ENCODE peak calls at places on chromosomes 3 and 15, in seven cellular contexts. One of them, this sample, is unnamed.
A peak's percentile ranks its signal among the peaks of the same experiment; 100 is the strongest.

GRCh38 chr15:86079491-86080266 is at the start of gene AGBL1:
- DNase-seq in GM20000: no peak
- DNase-seq in mucosa of descending colon: no peak
- DNase-seq in activated B cell treated with CpG ODN at 0.5 μM for 24 hours: no peak
- DNase-seq in cardiac muscle cell: no peak
- DNase-seq in progenitor cell of endocrine pancreas: no peak
- DNase-seq in GM10248: no peak
- DNase-seq in this sample: no peak

GRCh38 chr3:134009345-134010000 is 20.3 kb downstream of the SLCO2A1 start:
- DNase-seq in GM20000: no peak
- DNase-seq in mucosa of descending colon: no peak
- DNase-seq in activated B cell treated with CpG ODN at 0.5 μM for 24 hours: no peak
- DNase-seq in cardiac muscle cell: no peak
- DNase-seq in progenitor cell of endocrine pancreas: no peak
- DNase-seq in GM10248: no peak
- DNase-seq in this sample: no peak

GRCh38 chr15:66071621-66072295 is 181.8 kb downstream of the MEGF11 start:
- DNase-seq in GM20000: no peak
- DNase-seq in mucosa of descending colon: no peak
- DNase-seq in activated B cell treated with CpG ODN at 0.5 μM for 24 hours: no peak
- DNase-seq in cardiac muscle cell: peak; percentile 12
- DNase-seq in progenitor cell of endocrine pancreas: no peak
- DNase-seq in GM10248: no peak
- DNase-seq in this sample: no peak

GRCh38 chr3:159536876-159537275 is 451.8 kb upstream of the IL12A start:
- DNase-seq in GM20000: no peak
- DNase-seq in mucosa of descending colon: no peak
- DNase-seq in activated B cell treated with CpG ODN at 0.5 μM for 24 hours: no peak
- DNase-seq in cardiac muscle cell: no peak
- DNase-seq in progenitor cell of endocrine pancreas: no peak
- DNase-seq in GM10248: no peak
- DNase-seq in this sample: no peak

GRCh38 chr15:66138096-66138783 is 115.3 kb downstream of the MEGF11 start:
- DNase-seq in GM20000: no peak
- DNase-seq in mucosa of descending colon: no peak
- DNase-seq in activated B cell treated with CpG ODN at 0.5 μM for 24 hours: no peak
- DNase-seq in cardiac muscle cell: peak; percentile 42
- DNase-seq in progenitor cell of endocrine pancreas: no peak
- DNase-seq in GM10248: no peak
- DNase-seq in this sample: no peak

GRCh38 chr3:66797916-66798560 is 200.1 kb upstream of the KBTBD8 start:
- DNase-seq in GM20000: no peak
- DNase-seq in mucosa of descending colon: no peak
- DNase-seq in activated B cell treated with CpG ODN at 0.5 μM for 24 hours: no peak
- DNase-seq in cardiac muscle cell: peak; percentile 23
- DNase-seq in progenitor cell of endocrine pancreas: no peak
- DNase-seq in GM10248: no peak
- DNase-seq in this sample: no peak

GRCh38 chr15:75695634-75696302 is 16.9 kb downstream of the CSPG4 start:
- DNase-seq in GM20000: no peak
- DNase-seq in mucosa of descending colon: no peak
- DNase-seq in activated B cell treated with CpG ODN at 0.5 μM for 24 hours: no peak
- DNase-seq in cardiac muscle cell: no peak
- DNase-seq in progenitor cell of endocrine pancreas: no peak
- DNase-seq in GM10248: peak; percentile 57
- DNase-seq in this sample: no peak

GRCh38 chr3:111751961-111752360 is 107.1 kb upstream of the PHLDB2 start:
- DNase-seq in GM20000: no peak
- DNase-seq in mucosa of descending colon: no peak
- DNase-seq in activated B cell treated with CpG ODN at 0.5 μM for 24 hours: no peak
- DNase-seq in cardiac muscle cell: no peak
- DNase-seq in progenitor cell of endocrine pancreas: no peak
- DNase-seq in GM10248: no peak
- DNase-seq in this sample: no peak

GRCh38 chr3:67461667-67462142 is 192.7 kb downstream of the SUCLG2 start:
- DNase-seq in GM20000: no peak
- DNase-seq in mucosa of descending colon: no peak
- DNase-seq in activated B cell treated with CpG ODN at 0.5 μM for 24 hours: no peak
- DNase-seq in cardiac muscle cell: no peak
- DNase-seq in progenitor cell of endocrine pancreas: no peak
- DNase-seq in GM10248: no peak
- DNase-seq in this sample: no peak

GRCh38 chr3:76684946-76685345 is 355.0 kb upstream of the ROBO2 start:
- DNase-seq in GM20000: no peak
- DNase-seq in mucosa of descending colon: no peak
- DNase-seq in activated B cell treated with CpG ODN at 0.5 μM for 24 hours: no peak
- DNase-seq in cardiac muscle cell: no peak
- DNase-seq in progenitor cell of endocrine pancreas: no peak
- DNase-seq in GM10248: no peak
- DNase-seq in this sample: no peak

GRCh38 chr15:56763496-56763895 is 30.2 kb upstream of the ZNF280D start:
- DNase-seq in GM20000: no peak
- DNase-seq in mucosa of descending colon: no peak
- DNase-seq in activated B cell treated with CpG ODN at 0.5 μM for 24 hours: no peak
- DNase-seq in cardiac muscle cell: no peak
- DNase-seq in progenitor cell of endocrine pancreas: no peak
- DNase-seq in GM10248: no peak
- DNase-seq in this sample: no peak

GRCh38 chr15:48865387-48866079 is 12.4 kb upstream of the EID1 start:
- DNase-seq in GM20000: no peak
- DNase-seq in mucosa of descending colon: no peak
- DNase-seq in activated B cell treated with CpG ODN at 0.5 μM for 24 hours: no peak
- DNase-seq in cardiac muscle cell: no peak
- DNase-seq in progenitor cell of endocrine pancreas: no peak
- DNase-seq in GM10248: no peak
- DNase-seq in this sample: no peak

GRCh38 chr15:88648357-88649214 is 9.8 kb downstream of the ISG20 start:
- DNase-seq in GM20000: no peak
- DNase-seq in mucosa of descending colon: peak; percentile 74
- DNase-seq in activated B cell treated with CpG ODN at 0.5 μM for 24 hours: peak; percentile 15
- DNase-seq in cardiac muscle cell: no peak
- DNase-seq in progenitor cell of endocrine pancreas: no peak
- DNase-seq in GM10248: no peak
- DNase-seq in this sample: no peak

GRCh38 chr3:171309906-171310359 is 150.3 kb downstream of the TNIK start:
- DNase-seq in GM20000: no peak
- DNase-seq in mucosa of descending colon: no peak
- DNase-seq in activated B cell treated with CpG ODN at 0.5 μM for 24 hours: no peak
- DNase-seq in cardiac muscle cell: no peak
- DNase-seq in progenitor cell of endocrine pancreas: no peak
- DNase-seq in GM10248: no peak
- DNase-seq in this sample: no peak

GRCh38 chr3:101303089-101303731 is 17.2 kb downstream of the IMPG2 start:
- DNase-seq in GM20000: no peak
- DNase-seq in mucosa of descending colon: no peak
- DNase-seq in activated B cell treated with CpG ODN at 0.5 μM for 24 hours: no peak
- DNase-seq in cardiac muscle cell: no peak
- DNase-seq in progenitor cell of endocrine pancreas: no peak
- DNase-seq in GM10248: no peak
- DNase-seq in this sample: no peak

GRCh38 chr3:125123906-125124305 is 68.1 kb upstream of the HEG1 start:
- DNase-seq in GM20000: no peak
- DNase-seq in mucosa of descending colon: no peak
- DNase-seq in activated B cell treated with CpG ODN at 0.5 μM for 24 hours: no peak
- DNase-seq in cardiac muscle cell: no peak
- DNase-seq in progenitor cell of endocrine pancreas: no peak
- DNase-seq in GM10248: no peak
- DNase-seq in this sample: no peak

GRCh38 chr3:46168583-46168982 is 39.5 kb downstream of the CCR1 start:
- DNase-seq in GM20000: no peak
- DNase-seq in mucosa of descending colon: no peak
- DNase-seq in activated B cell treated with CpG ODN at 0.5 μM for 24 hours: no peak
- DNase-seq in cardiac muscle cell: no peak
- DNase-seq in progenitor cell of endocrine pancreas: no peak
- DNase-seq in GM10248: no peak
- DNase-seq in this sample: no peak

GRCh38 chr15:99433026-99433756 is 132.6 kb upstream of the MEF2A start:
- DNase-seq in GM20000: peak; percentile 80
- DNase-seq in mucosa of descending colon: peak; percentile 81
- DNase-seq in activated B cell treated with CpG ODN at 0.5 μM for 24 hours: peak; percentile 30
- DNase-seq in cardiac muscle cell: no peak
- DNase-seq in progenitor cell of endocrine pancreas: no peak
- DNase-seq in GM10248: peak; percentile 78
- DNase-seq in this sample: no peak

GRCh38 chr3:123743121-123743520 is 141.0 kb downstream of the MYLK start:
- DNase-seq in GM20000: no peak
- DNase-seq in mucosa of descending colon: no peak
- DNase-seq in activated B cell treated with CpG ODN at 0.5 μM for 24 hours: no peak
- DNase-seq in cardiac muscle cell: no peak
- DNase-seq in progenitor cell of endocrine pancreas: no peak
- DNase-seq in GM10248: no peak
- DNase-seq in this sample: no peak

GRCh38 chr3:114651555-114651954 is 357.7 kb downstream of the TIGIT start:
- DNase-seq in GM20000: no peak
- DNase-seq in mucosa of descending colon: no peak
- DNase-seq in activated B cell treated with CpG ODN at 0.5 μM for 24 hours: no peak
- DNase-seq in cardiac muscle cell: no peak
- DNase-seq in progenitor cell of endocrine pancreas: no peak
- DNase-seq in GM10248: no peak
- DNase-seq in this sample: no peak

GRCh38 chr3:114645392-114645791 is 351.6 kb downstream of the TIGIT start:
- DNase-seq in GM20000: no peak
- DNase-seq in mucosa of descending colon: no peak
- DNase-seq in activated B cell treated with CpG ODN at 0.5 μM for 24 hours: no peak
- DNase-seq in cardiac muscle cell: no peak
- DNase-seq in progenitor cell of endocrine pancreas: no peak
- DNase-seq in GM10248: no peak
- DNase-seq in this sample: no peak

GRCh38 chr3:114646521-114646920 is 352.7 kb downstream of the TIGIT start:
- DNase-seq in GM20000: no peak
- DNase-seq in mucosa of descending colon: no peak
- DNase-seq in activated B cell treated with CpG ODN at 0.5 μM for 24 hours: no peak
- DNase-seq in cardiac muscle cell: no peak
- DNase-seq in progenitor cell of endocrine pancreas: no peak
- DNase-seq in GM10248: no peak
- DNase-seq in this sample: no peak

GRCh38 chr3:114650808-114651207 is 357.0 kb downstream of the TIGIT start:
- DNase-seq in GM20000: no peak
- DNase-seq in mucosa of descending colon: no peak
- DNase-seq in activated B cell treated with CpG ODN at 0.5 μM for 24 hours: no peak
- DNase-seq in cardiac muscle cell: no peak
- DNase-seq in progenitor cell of endocrine pancreas: no peak
- DNase-seq in GM10248: no peak
- DNase-seq in this sample: no peak

DNA sequence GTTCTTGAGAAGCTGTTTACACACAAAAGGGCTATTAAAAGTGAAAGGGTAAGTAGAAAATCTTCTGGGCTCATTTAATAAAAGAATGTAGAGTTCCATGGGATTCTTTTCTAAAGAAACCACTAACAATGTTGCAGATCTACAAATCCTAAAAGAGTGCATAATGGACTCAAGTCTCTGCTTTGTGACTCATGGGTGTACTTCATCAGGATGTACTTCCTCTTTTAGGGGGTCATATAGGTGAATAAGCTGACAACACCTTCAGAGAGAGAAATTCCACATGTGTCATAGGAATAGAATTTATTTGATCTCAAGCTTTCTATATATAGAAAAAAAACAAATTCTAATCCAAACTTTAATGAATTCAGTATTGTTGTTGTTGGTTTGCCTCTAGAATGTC is 355.5 kb downstream of the TIGIT start:
- DNase-seq in GM20000: no peak
- DNase-seq in mucosa of descending colon: no peak
- DNase-seq in activated B cell treated with CpG ODN at 0.5 μM for 24 hours: no peak
- DNase-seq in cardiac muscle cell: no peak
- DNase-seq in progenitor cell of endocrine pancreas: no peak
- DNase-seq in GM10248: peak; percentile 11
- DNase-seq in this sample: no peak
- TF ChIP-seq CTCF in GM20000: no peak
- TF ChIP-seq CTCF in mucosa of descending colon: no peak
- TF ChIP-seq CTCF in activated B cell treated with CpG ODN at 0.5 μM for 24 hours: no peak
- TF ChIP-seq CTCF in cardiac muscle cell: no peak
- TF ChIP-seq CTCF in progenitor cell of endocrine pancreas: no peak
- TF ChIP-seq CTCF in GM10248: no peak
- TF ChIP-seq CTCF in this sample: no peak

GRCh38 chr15:33608714-33609113 is 297.9 kb downstream of the RYR3 start:
- DNase-seq in GM20000: no peak
- DNase-seq in mucosa of descending colon: no peak
- DNase-seq in activated B cell treated with CpG ODN at 0.5 μM for 24 hours: no peak
- DNase-seq in cardiac muscle cell: peak; percentile 48
- DNase-seq in progenitor cell of endocrine pancreas: no peak
- DNase-seq in GM10248: no peak
- DNase-seq in this sample: no peak
- TF ChIP-seq CTCF in GM20000: no peak
- TF ChIP-seq CTCF in mucosa of descending colon: no peak
- TF ChIP-seq CTCF in activated B cell treated with CpG ODN at 0.5 μM for 24 hours: no peak
- TF ChIP-seq CTCF in cardiac muscle cell: no peak
- TF ChIP-seq CTCF in progenitor cell of endocrine pancreas: peak; percentile 49
- TF ChIP-seq CTCF in GM10248: no peak
- TF ChIP-seq CTCF in this sample: no peak

GRCh38 chr3:62803276-62803675 is 71.9 kb downstream of the CADPS start:
- DNase-seq in GM20000: no peak
- DNase-seq in mucosa of descending colon: no peak
- DNase-seq in activated B cell treated with CpG ODN at 0.5 μM for 24 hours: no peak
- DNase-seq in cardiac muscle cell: no peak
- DNase-seq in progenitor cell of endocrine pancreas: no peak
- DNase-seq in GM10248: no peak
- DNase-seq in this sample: no peak
- TF ChIP-seq CTCF in GM20000: no peak
- TF ChIP-seq CTCF in mucosa of descending colon: no peak
- TF ChIP-seq CTCF in activated B cell treated with CpG ODN at 0.5 μM for 24 hours: no peak
- TF ChIP-seq CTCF in cardiac muscle cell: no peak
- TF ChIP-seq CTCF in progenitor cell of endocrine pancreas: no peak
- TF ChIP-seq CTCF in GM10248: no peak
- TF ChIP-seq CTCF in this sample: no peak

DNA sequence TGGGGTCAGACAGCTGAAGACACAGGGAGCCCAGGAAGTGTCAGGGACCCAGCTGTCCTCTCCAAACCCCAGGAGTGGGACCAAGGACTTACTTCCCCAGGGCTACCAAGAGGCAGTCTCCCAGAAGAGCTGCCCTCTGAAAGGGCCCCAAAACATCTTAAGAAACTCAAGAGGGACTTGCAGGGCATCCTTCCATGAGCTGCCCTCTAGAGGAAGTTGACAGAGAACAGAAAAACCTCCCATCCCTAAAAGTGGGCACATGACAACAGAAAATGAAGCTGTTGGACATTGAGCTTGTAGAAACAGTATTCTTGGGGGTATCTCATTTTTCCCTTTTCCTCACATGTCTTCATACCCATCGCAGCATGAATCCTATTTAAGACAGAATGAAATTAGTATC is 58.9 kb downstream of the MECOM start:
- DNase-seq in GM20000: no peak
- DNase-seq in mucosa of descending colon: no peak
- DNase-seq in activated B cell treated with CpG ODN at 0.5 μM for 24 hours: no peak
- DNase-seq in cardiac muscle cell: no peak
- DNase-seq in progenitor cell of endocrine pancreas: no peak
- DNase-seq in GM10248: no peak
- DNase-seq in this sample: no peak
- TF ChIP-seq CTCF in GM20000: no peak
- TF ChIP-seq CTCF in mucosa of descending colon: no peak
- TF ChIP-seq CTCF in activated B cell treated with CpG ODN at 0.5 μM for 24 hours: no peak
- TF ChIP-seq CTCF in cardiac muscle cell: peak; percentile 37
- TF ChIP-seq CTCF in progenitor cell of endocrine pancreas: no peak
- TF ChIP-seq CTCF in GM10248: no peak
- TF ChIP-seq CTCF in this sample: no peak

GRCh38 chr3:25856902-25857518 is 67.1 kb downstream of the OXSM start:
- DNase-seq in GM20000: peak; percentile 73
- DNase-seq in mucosa of descending colon: no peak
- DNase-seq in activated B cell treated with CpG ODN at 0.5 μM for 24 hours: no peak
- DNase-seq in cardiac muscle cell: peak; percentile 52
- DNase-seq in progenitor cell of endocrine pancreas: no peak
- DNase-seq in GM10248: peak; percentile 65
- DNase-seq in this sample: no peak
- TF ChIP-seq CTCF in GM20000: peak; percentile 61
- TF ChIP-seq CTCF in mucosa of descending colon: peak; percentile 70
- TF ChIP-seq CTCF in activated B cell treated with CpG ODN at 0.5 μM for 24 hours: peak; percentile 92
- TF ChIP-seq CTCF in cardiac muscle cell: peak; percentile 92
- TF ChIP-seq CTCF in progenitor cell of endocrine pancreas: peak; percentile 73
- TF ChIP-seq CTCF in GM10248: peak; percentile 69
- TF ChIP-seq CTCF in this sample: peak; percentile 87

GRCh38 chr15:23759964-23760363 is 72.9 kb upstream of the NDN start:
- DNase-seq in GM20000: no peak
- DNase-seq in mucosa of descending colon: no peak
- DNase-seq in activated B cell treated with CpG ODN at 0.5 μM for 24 hours: no peak
- DNase-seq in cardiac muscle cell: no peak
- DNase-seq in progenitor cell of endocrine pancreas: no peak
- DNase-seq in GM10248: no peak
- DNase-seq in this sample: no peak
- TF ChIP-seq CTCF in GM20000: no peak
- TF ChIP-seq CTCF in mucosa of descending colon: no peak
- TF ChIP-seq CTCF in activated B cell treated with CpG ODN at 0.5 μM for 24 hours: no peak
- TF ChIP-seq CTCF in cardiac muscle cell: no peak
- TF ChIP-seq CTCF in progenitor cell of endocrine pancreas: no peak
- TF ChIP-seq CTCF in GM10248: no peak
- TF ChIP-seq CTCF in this sample: no peak

This sample was measured in natural killer cell.